ENCODE peak calls at places on chromosome 18, in nine cellular contexts. One of them, this sample, is unnamed.

GRCh38 chr18:4412286-4412685 is 42.8 kb downstream of the DLGAP1 start:
- DNase-seq in upper lobe of right lung: no peak
- DNase-seq in CD8-positive, alpha-beta T cell: no peak
- DNase-seq in cardiac fibroblast: no peak
- DNase-seq in AG04449: no peak
- DNase-seq in CD8-positive, alpha-beta memory T cell: no peak
- DNase-seq in uterus: no peak
- DNase-seq in PC-9: no peak
- DNase-seq in fibroblast of pulmonary artery: no peak
- DNase-seq in this sample: no peak

GRCh38 chr18:45083456-45083855 is 402.8 kb downstream of the SETBP1 start:
- DNase-seq in upper lobe of right lung: no peak
- DNase-seq in CD8-positive, alpha-beta T cell: no peak
- DNase-seq in cardiac fibroblast: no peak
- DNase-seq in AG04449: no peak
- DNase-seq in CD8-positive, alpha-beta memory T cell: no peak
- DNase-seq in uterus: no peak
- DNase-seq in PC-9: no peak
- DNase-seq in fibroblast of pulmonary artery: no peak
- DNase-seq in this sample: no peak

GRCh38 chr18:60966876-60967275 is 366.4 kb upstream of the CDH20 start:
- DNase-seq in upper lobe of right lung: no peak
- DNase-seq in CD8-positive, alpha-beta T cell: no peak
- DNase-seq in cardiac fibroblast: peak
- DNase-seq in AG04449: no peak
- DNase-seq in CD8-positive, alpha-beta memory T cell: no peak
- DNase-seq in uterus: no peak
- DNase-seq in PC-9: no peak
- DNase-seq in fibroblast of pulmonary artery: peak
- DNase-seq in this sample: no peak

GRCh38 chr18:71784777-71785176 is 759.4 kb downstream of the CBLN2 start:
- DNase-seq in upper lobe of right lung: no peak
- DNase-seq in CD8-positive, alpha-beta T cell: no peak
- DNase-seq in cardiac fibroblast: peak
- DNase-seq in AG04449: no peak
- DNase-seq in CD8-positive, alpha-beta memory T cell: no peak
- DNase-seq in uterus: no peak
- DNase-seq in PC-9: no peak
- DNase-seq in fibroblast of pulmonary artery: peak
- DNase-seq in this sample: no peak

GRCh38 chr18:75844102-75844604 is 416.6 kb upstream of the SMIM21 start:
- DNase-seq in upper lobe of right lung: no peak
- DNase-seq in CD8-positive, alpha-beta T cell: no peak
- DNase-seq in cardiac fibroblast: no peak
- DNase-seq in AG04449: no peak
- DNase-seq in CD8-positive, alpha-beta memory T cell: no peak
- DNase-seq in uterus: no peak
- DNase-seq in PC-9: no peak
- DNase-seq in fibroblast of pulmonary artery: no peak
- DNase-seq in this sample: no peak

GRCh38 chr18:30616414-30616813 is 426.1 kb downstream of the DSC3 start:
- DNase-seq in upper lobe of right lung: no peak
- DNase-seq in CD8-positive, alpha-beta T cell: no peak
- DNase-seq in cardiac fibroblast: no peak
- DNase-seq in AG04449: no peak
- DNase-seq in CD8-positive, alpha-beta memory T cell: no peak
- DNase-seq in uterus: no peak
- DNase-seq in PC-9: no peak
- DNase-seq in fibroblast of pulmonary artery: no peak
- DNase-seq in this sample: no peak

GRCh38 chr18:24051256-24051947 is 36.8 kb downstream of the TTC39C start:
- DNase-seq in upper lobe of right lung: no peak
- DNase-seq in CD8-positive, alpha-beta T cell: no peak
- DNase-seq in cardiac fibroblast: peak
- DNase-seq in AG04449: no peak
- DNase-seq in CD8-positive, alpha-beta memory T cell: no peak
- DNase-seq in uterus: no peak
- DNase-seq in PC-9: peak
- DNase-seq in fibroblast of pulmonary artery: peak
- DNase-seq in this sample: no peak

GRCh38 chr18:44895176-44895798 is 214.6 kb downstream of the SETBP1 start:
- DNase-seq in upper lobe of right lung: no peak
- DNase-seq in CD8-positive, alpha-beta T cell: no peak
- DNase-seq in cardiac fibroblast: peak
- DNase-seq in AG04449: no peak
- DNase-seq in CD8-positive, alpha-beta memory T cell: no peak
- DNase-seq in uterus: no peak
- DNase-seq in PC-9: peak
- DNase-seq in fibroblast of pulmonary artery: peak
- DNase-seq in this sample: no peak

GRCh38 chr18:21272016-21272582 is 30.1 kb downstream of the GREB1L start:
- DNase-seq in upper lobe of right lung: no peak
- DNase-seq in CD8-positive, alpha-beta T cell: no peak
- DNase-seq in cardiac fibroblast: no peak
- DNase-seq in AG04449: no peak
- DNase-seq in CD8-positive, alpha-beta memory T cell: no peak
- DNase-seq in uterus: no peak
- DNase-seq in PC-9: no peak
- DNase-seq in fibroblast of pulmonary artery: no peak
- DNase-seq in this sample: no peak

GRCh38 chr18:32289480-32290075 is 99.7 kb downstream of the MEP1B start:
- DNase-seq in upper lobe of right lung: no peak
- DNase-seq in CD8-positive, alpha-beta T cell: peak
- DNase-seq in cardiac fibroblast: peak
- DNase-seq in AG04449: no peak
- DNase-seq in CD8-positive, alpha-beta memory T cell: no peak
- DNase-seq in uterus: no peak
- DNase-seq in PC-9: peak
- DNase-seq in fibroblast of pulmonary artery: peak
- DNase-seq in this sample: no peak

GRCh38 chr18:11909597-11910026 is 1.5 kb upstream of the MPPE1 start:
- DNase-seq in upper lobe of right lung: no peak
- DNase-seq in CD8-positive, alpha-beta T cell: no peak
- DNase-seq in cardiac fibroblast: peak
- DNase-seq in AG04449: no peak
- DNase-seq in CD8-positive, alpha-beta memory T cell: no peak
- DNase-seq in uterus: no peak
- DNase-seq in PC-9: no peak
- DNase-seq in fibroblast of pulmonary artery: peak
- DNase-seq in this sample: no peak
- H3K4me3 ChIP-seq in upper lobe of right lung: peak
- H3K4me3 ChIP-seq in CD8-positive, alpha-beta T cell: no peak
- H3K4me3 ChIP-seq in cardiac fibroblast: no peak
- H3K4me3 ChIP-seq in AG04449: no peak
- H3K4me3 ChIP-seq in CD8-positive, alpha-beta memory T cell: peak
- H3K4me3 ChIP-seq in uterus: no peak
- H3K4me3 ChIP-seq in PC-9: peak
- H3K4me3 ChIP-seq in fibroblast of pulmonary artery: peak
- H3K4me3 ChIP-seq in this sample: peak

DNA sequence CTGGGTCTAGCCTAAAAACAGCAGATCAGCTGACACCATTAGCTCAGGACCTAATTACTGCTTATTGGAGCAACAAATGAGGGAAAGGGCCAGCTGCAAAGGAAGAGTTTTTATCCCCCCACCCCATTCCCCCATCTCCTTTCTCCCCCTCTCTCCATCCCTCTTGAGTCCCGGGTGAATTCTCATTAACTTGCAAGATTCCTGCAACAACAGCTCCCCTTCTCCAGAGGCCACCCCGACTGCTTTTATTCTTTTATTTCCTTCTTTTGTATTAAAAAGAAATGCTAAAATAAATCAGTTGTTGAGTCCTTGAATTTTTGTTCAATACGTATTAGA is 473 bp upstream of the NOL4 start:
- DNase-seq in upper lobe of right lung: no peak
- DNase-seq in CD8-positive, alpha-beta T cell: no peak
- DNase-seq in cardiac fibroblast: no peak
- DNase-seq in AG04449: no peak
- DNase-seq in CD8-positive, alpha-beta memory T cell: no peak
- DNase-seq in uterus: no peak
- DNase-seq in PC-9: no peak
- DNase-seq in fibroblast of pulmonary artery: no peak
- DNase-seq in this sample: no peak
- H3K4me3 ChIP-seq in upper lobe of right lung: no peak
- H3K4me3 ChIP-seq in CD8-positive, alpha-beta T cell: no peak
- H3K4me3 ChIP-seq in cardiac fibroblast: no peak
- H3K4me3 ChIP-seq in AG04449: peak
- H3K4me3 ChIP-seq in CD8-positive, alpha-beta memory T cell: no peak
- H3K4me3 ChIP-seq in uterus: no peak
- H3K4me3 ChIP-seq in PC-9: no peak
- H3K4me3 ChIP-seq in fibroblast of pulmonary artery: no peak
- H3K4me3 ChIP-seq in this sample: no peak

GRCh38 chr18:27922780-27923179 is 254.2 kb downstream of the CDH2 start:
- DNase-seq in upper lobe of right lung: no peak
- DNase-seq in CD8-positive, alpha-beta T cell: no peak
- DNase-seq in cardiac fibroblast: no peak
- DNase-seq in AG04449: no peak
- DNase-seq in CD8-positive, alpha-beta memory T cell: no peak
- DNase-seq in uterus: no peak
- DNase-seq in PC-9: no peak
- DNase-seq in fibroblast of pulmonary artery: no peak
- DNase-seq in this sample: no peak

GRCh38 chr18:27921392-27921791 is 255.5 kb downstream of the CDH2 start:
- DNase-seq in upper lobe of right lung: no peak
- DNase-seq in CD8-positive, alpha-beta T cell: no peak
- DNase-seq in cardiac fibroblast: no peak
- DNase-seq in AG04449: no peak
- DNase-seq in CD8-positive, alpha-beta memory T cell: no peak
- DNase-seq in uterus: no peak
- DNase-seq in PC-9: peak
- DNase-seq in fibroblast of pulmonary artery: no peak
- DNase-seq in this sample: no peak

DNA sequence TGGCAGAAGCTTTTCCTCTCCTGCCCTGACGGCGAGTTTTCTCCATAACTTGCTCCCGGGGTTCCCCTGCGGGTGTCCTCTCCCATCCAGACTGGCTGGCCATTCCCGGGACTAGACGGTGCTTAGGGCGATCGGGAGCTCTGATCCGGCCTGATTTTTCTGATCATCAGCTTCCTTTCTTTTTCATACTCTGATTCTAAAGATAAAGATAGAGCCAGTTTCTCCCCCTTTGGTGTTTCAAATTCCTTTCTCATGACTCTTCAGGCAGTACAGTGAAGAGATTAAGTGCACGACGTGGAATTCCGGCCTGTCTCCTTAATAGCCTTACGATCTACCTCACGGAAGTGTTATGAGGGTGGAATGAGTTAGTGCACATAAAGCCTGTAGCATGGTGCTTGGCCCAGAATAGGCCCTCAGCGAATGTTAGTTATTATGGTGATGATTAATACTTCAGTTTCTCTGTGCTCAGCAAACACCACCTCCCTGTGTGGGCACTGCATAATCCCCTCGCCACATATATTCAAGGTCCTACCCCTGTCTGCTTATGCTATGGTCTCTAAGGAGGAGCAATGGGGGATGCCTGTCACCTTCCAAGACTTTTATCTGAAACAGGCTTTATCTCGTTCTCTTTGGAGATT is 254.9 kb downstream of the CDH2 start:
- DNase-seq in upper lobe of right lung: peak
- DNase-seq in CD8-positive, alpha-beta T cell: no peak
- DNase-seq in cardiac fibroblast: peak
- DNase-seq in AG04449: peak
- DNase-seq in CD8-positive, alpha-beta memory T cell: no peak
- DNase-seq in uterus: no peak
- DNase-seq in PC-9: peak
- DNase-seq in fibroblast of pulmonary artery: peak
- DNase-seq in this sample: no peak
- H3K4me3 ChIP-seq in upper lobe of right lung: no peak
- H3K4me3 ChIP-seq in CD8-positive, alpha-beta T cell: no peak
- H3K4me3 ChIP-seq in cardiac fibroblast: no peak
- H3K4me3 ChIP-seq in AG04449: peak
- H3K4me3 ChIP-seq in CD8-positive, alpha-beta memory T cell: no peak
- H3K4me3 ChIP-seq in uterus: no peak
- H3K4me3 ChIP-seq in PC-9: peak
- H3K4me3 ChIP-seq in fibroblast of pulmonary artery: no peak
- H3K4me3 ChIP-seq in this sample: no peak

DNA sequence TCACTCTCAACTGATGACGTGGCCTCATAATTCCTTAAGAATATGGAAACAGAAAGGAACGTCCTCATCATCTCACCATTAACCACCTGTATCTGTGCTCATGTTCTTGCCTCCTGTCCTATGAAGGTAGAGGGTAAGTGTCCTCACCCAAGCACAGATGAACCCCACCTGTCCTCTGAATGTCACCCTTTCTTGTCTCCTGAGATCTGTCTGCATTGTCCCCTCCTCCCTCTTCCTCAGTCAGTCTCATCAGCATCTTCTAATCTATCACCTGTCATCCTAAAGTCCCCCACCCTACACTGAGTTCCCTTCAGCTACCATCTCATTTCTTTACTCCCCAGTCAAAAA is 39.4 kb upstream of the LPIN2 start:
- DNase-seq in upper lobe of right lung: no peak
- DNase-seq in CD8-positive, alpha-beta T cell: no peak
- DNase-seq in cardiac fibroblast: no peak
- DNase-seq in AG04449: no peak
- DNase-seq in CD8-positive, alpha-beta memory T cell: no peak
- DNase-seq in uterus: no peak
- DNase-seq in PC-9: no peak
- DNase-seq in fibroblast of pulmonary artery: no peak
- DNase-seq in this sample: no peak
- H3K4me3 ChIP-seq in upper lobe of right lung: no peak
- H3K4me3 ChIP-seq in CD8-positive, alpha-beta T cell: no peak
- H3K4me3 ChIP-seq in cardiac fibroblast: no peak
- H3K4me3 ChIP-seq in AG04449: no peak
- H3K4me3 ChIP-seq in CD8-positive, alpha-beta memory T cell: no peak
- H3K4me3 ChIP-seq in uterus: no peak
- H3K4me3 ChIP-seq in PC-9: peak
- H3K4me3 ChIP-seq in fibroblast of pulmonary artery: no peak
- H3K4me3 ChIP-seq in this sample: no peak

DNA sequence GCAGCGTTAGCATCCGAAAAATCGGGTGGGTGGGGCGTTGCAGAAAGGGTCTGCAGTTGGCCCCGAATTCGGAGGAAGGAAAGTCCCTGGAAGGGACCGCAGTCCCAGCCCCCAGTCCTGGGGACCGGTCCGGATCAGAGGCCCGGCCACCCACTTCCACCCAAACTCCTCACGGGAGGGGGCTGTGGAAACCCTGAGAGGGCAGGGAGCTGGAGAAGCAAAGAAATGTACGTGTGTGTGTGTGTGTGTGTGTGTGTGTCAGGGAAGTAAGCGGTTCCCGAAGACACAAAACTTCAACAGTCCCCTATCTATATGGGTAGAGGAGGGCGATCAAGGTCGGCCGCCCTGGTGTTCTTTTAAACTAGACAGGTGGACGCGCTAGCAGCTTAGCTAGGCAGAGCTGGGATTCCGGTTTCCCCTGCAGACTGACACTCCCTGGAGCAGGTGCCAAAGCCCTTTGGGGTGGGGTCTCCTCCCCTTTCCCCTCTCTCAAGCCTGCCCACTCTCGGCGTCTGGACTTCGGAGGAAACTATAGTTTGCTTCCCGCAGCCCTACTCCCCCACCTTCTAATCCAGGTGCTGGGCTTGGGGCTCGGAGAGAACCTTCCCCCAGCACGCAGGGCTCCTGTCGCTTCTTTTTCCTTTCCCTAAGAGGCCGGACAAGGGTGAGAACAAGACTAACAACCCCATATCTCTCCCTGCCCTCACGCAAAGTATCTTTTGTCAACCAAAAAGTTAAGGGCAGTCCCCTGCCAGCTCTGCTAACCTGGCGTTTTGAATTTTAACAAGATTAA is 4.8 kb upstream of the ONECUT2 start:
- DNase-seq in upper lobe of right lung: no peak
- DNase-seq in CD8-positive, alpha-beta T cell: no peak
- DNase-seq in cardiac fibroblast: no peak
- DNase-seq in AG04449: no peak
- DNase-seq in CD8-positive, alpha-beta memory T cell: no peak
- DNase-seq in uterus: no peak
- DNase-seq in PC-9: no peak
- DNase-seq in fibroblast of pulmonary artery: no peak
- DNase-seq in this sample: no peak
- H3K4me3 ChIP-seq in upper lobe of right lung: no peak
- H3K4me3 ChIP-seq in CD8-positive, alpha-beta T cell: no peak
- H3K4me3 ChIP-seq in cardiac fibroblast: no peak
- H3K4me3 ChIP-seq in AG04449: no peak
- H3K4me3 ChIP-seq in CD8-positive, alpha-beta memory T cell: no peak
- H3K4me3 ChIP-seq in uterus: no peak
- H3K4me3 ChIP-seq in PC-9: no peak
- H3K4me3 ChIP-seq in fibroblast of pulmonary artery: no peak
- H3K4me3 ChIP-seq in this sample: no peak